ENCODE peak calls at places on chromosomes 4 and X, in four cellular contexts. H, Y, A and X are unnamed samples.

GRCh38 chrX:142214081-142214480 is 9.0 kb upstream of the MAGEC2 start:
- DNase-seq in H (no peak), Y (no peak), A (no peak), X (no peak)

GRCh38 chrX:47502591-47503222 is 19.7 kb upstream of the ZNF41 start:
- DNase-seq in H (peak), Y (no peak), A (no peak), X (no peak)

GRCh38 chrX:82237328-82237727 is 1035.4 kb downstream of the SH3BGRL start:
- DNase-seq in H (no peak), Y (no peak), A (no peak), X (peak)

GRCh38 chrX:139751053-139751452 is 43.1 kb upstream of the MCF2 start:
- DNase-seq in H (no peak), Y (no peak), A (no peak), X (peak)

GRCh38 chr4:34953145-34953799 is 1291.0 kb downstream of the ARAP2 start:
- DNase-seq in H (no peak), Y (no peak), A (peak), X (peak)

GRCh38 chr4:3389879-3390840 is 51.6 kb upstream of the HGFAC start:
- DNase-seq in H (no peak), Y (no peak), A (no peak), X (peak)

GRCh38 chr4:7539659-7540058 is 104.9 kb upstream of the PSAPL1 start:
- DNase-seq in H (no peak), Y (no peak), A (peak), X (peak)

GRCh38 chr4:159677521-159677920 is 574.6 kb downstream of the RAPGEF2 start:
- DNase-seq in H (no peak), Y (no peak), A (no peak), X (no peak)

GRCh38 chr4:182807346-182807745 is 109.8 kb downstream of the DCTD start:
- DNase-seq in H (no peak), Y (no peak), A (no peak), X (no peak)

GRCh38 chr4:72701987-72702819 is 133.2 kb upstream of the ADAMTS3 start:
- DNase-seq in H (peak), Y (peak), A (no peak), X (peak)

GRCh38 chr4:2794707-2795557 is 2.0 kb downstream of the SH3BP2 start:
- DNase-seq in H (peak), Y (no peak), A (no peak), X (no peak)

GRCh38 chrX:103513476-103514108 is 5.7 kb downstream of the RAB40A start:
- DNase-seq in H (no peak), Y (no peak), A (no peak), X (no peak)

GRCh38 chr4:15778742-15779231 is 659 bp downstream of the CD38 start:
- DNase-seq in H (no peak), Y (peak), A (peak), X (peak)

GRCh38 chrX:87517571-87518141 is at the start of gene KLHL4:
- DNase-seq in H (peak), Y (peak), A (peak), X (peak)

GRCh38 chr4:109290918-109291317 is 11.5 kb downstream of the COL25A1 start:
- DNase-seq in H (no peak), Y (no peak), A (no peak), X (no peak)

GRCh38 chr4:176708771-176709311 is 83.9 kb downstream of the VEGFC start:
- DNase-seq in H (no peak), Y (no peak), A (no peak), X (no peak)

GRCh38 chr4:102665527-102665926 is 95.2 kb downstream of the MANBA start:
- DNase-seq in H (peak), Y (no peak), A (no peak), X (no peak)

GRCh38 chr4:10083861-10084641 is 32.5 kb downstream of the WDR1 start:
- DNase-seq in H (no peak), Y (no peak), A (no peak), X (no peak)

GRCh38 chrX:23788946-23789345 is 6.0 kb downstream of the SAT1 start:
- DNase-seq in H (no peak), Y (no peak), A (no peak), X (no peak)

GRCh38 chrX:115892787-115893671 is 277.5 kb upstream of the AGTR2 start:
- DNase-seq in H (peak), Y (no peak), A (peak), X (peak)

GRCh38 chrX:1528186-1528883 is 8.7 kb downstream of the P2RY8 start:
- DNase-seq in H (no peak), Y (no peak), A (no peak), X (no peak)

GRCh38 chrX:10121787-10122186 is 35.0 kb upstream of the CLCN4 start:
- DNase-seq in H (no peak), Y (no peak), A (no peak), X (no peak)

GRCh38 chr4:47662975-47663374 is 174.9 kb downstream of the CORIN start:
- DNase-seq in H (no peak), Y (no peak), A (no peak), X (peak)

GRCh38 chr4:15451181-15451865 is 18.4 kb upstream of the CC2D2A start:
- DNase-seq in H (peak), Y (no peak), A (no peak), X (no peak)

GRCh38 chr4:124631760-124632159 is 80.8 kb downstream of the ANKRD50 start:
- DNase-seq in H (peak), Y (no peak), A (no peak), X (peak)

GRCh38 chr4:87353592-87353991 is 30.9 kb upstream of the HSD17B13 start:
- DNase-seq in H (peak), Y (peak), A (peak), X (peak)

GRCh38 chr4:70868778-70869177 is 29.1 kb upstream of the GRSF1 start:
- DNase-seq in H (no peak), Y (no peak), A (no peak), X (peak)

DNA sequence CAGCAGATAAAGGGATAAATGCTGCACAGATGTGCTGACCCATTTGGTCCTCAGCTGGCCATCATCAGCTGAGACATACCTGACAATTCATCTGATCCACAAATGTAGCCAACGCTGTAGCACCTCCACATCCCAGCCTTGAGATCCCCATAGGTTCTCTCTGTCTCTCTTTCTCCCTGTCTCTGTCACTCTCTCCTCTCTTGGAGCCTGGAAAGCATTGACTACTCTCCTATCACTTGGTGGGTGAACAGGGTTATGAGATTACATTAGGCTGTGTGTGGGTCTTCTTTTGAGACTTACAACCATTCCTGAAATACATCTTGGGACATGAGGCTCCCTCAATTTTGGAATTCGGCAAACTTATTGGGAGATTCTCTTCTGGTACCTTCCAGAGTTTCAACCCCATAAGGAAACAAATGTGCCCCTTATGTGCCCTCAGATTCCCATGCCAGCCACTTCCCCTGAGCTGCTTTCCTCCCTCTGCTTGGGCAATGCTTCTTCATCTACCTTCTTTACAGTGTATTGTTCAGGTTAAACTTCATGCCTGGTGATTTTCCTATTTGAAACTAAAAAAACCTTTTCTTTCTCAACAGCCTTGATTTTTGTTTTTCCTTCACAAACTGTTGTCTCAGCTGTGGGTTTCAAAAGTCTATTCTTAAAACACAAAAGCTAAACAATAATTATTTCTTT is 29.1 kb upstream of the FGF2 start:
- DNase-seq in H (no peak), Y (no peak), A (no peak), X (no peak)
- H3K18ac ChIP-seq in H (peak), Y (peak), A (peak), X (peak)

DNA sequence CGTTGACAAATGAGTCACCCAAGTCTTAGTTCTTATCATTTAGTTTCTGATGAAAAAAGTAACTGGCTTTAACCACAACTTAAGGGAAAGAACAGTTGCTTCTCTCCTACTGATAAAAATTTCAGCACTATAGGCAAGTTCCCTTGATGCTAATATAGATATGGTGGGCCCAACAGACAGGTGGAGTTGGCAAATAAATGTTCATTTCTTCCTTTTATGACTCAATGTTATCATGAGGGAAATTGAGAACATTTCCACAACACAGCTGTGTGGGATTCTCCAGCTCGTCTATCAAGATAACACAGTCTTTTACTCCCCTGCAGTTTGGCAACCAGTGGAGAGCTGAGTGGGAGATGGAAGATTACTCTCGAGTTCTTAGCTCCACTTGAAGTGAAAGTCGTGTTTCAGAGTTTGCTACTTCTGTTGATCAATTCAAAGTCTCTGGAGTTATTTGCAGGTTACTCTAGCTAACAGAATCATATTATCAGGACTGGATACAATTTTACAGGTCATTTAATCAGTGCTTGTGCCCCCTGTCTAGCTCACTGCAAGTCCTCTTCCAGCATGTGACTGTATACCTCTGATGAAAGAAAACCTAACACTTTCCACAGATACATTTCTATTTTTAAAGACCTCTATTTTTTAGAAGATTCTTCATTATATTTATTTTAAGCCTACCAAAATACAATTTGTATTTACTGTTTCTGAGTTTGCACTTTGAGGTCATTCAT is 270.6 kb upstream of the GK2 start:
- DNase-seq in H (peak), Y (no peak), A (no peak), X (peak)
- H3K27ac ChIP-seq in H (no peak), Y (no peak), A (no peak), X (no peak)

GRCh38 chr4:92334716-92335350 is 31.1 kb downstream of the GRID2 start:
- DNase-seq in H (no peak), Y (no peak), A (no peak), X (no peak)

GRCh38 chr4:92344216-92344615 is 40.5 kb downstream of the GRID2 start:
- DNase-seq in H (no peak), Y (no peak), A (no peak), X (no peak)

DNA sequence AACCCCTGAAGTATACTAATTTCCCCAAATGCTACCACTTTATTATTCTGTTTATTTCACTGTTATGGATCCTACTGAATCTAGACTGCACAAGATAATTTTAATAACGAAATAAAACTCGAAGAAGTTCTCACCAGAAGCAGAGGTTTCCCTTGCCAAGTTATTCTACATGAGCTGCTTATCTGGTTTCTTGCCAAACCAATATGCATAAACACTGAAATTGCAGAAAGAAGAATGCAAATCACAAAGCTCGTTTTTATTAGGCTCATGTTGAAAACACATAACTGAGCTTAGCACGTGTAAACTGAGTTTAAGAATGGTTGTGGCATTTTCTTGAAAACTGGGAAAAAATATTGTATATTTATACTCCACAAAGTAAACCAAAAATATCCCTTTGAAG is 35.9 kb downstream of the GRID2 start:
- DNase-seq in H (no peak), Y (no peak), A (no peak), X (no peak)
- H3K23ac ChIP-seq in H (no peak), Y (no peak), A (no peak), X (no peak)

DNA sequence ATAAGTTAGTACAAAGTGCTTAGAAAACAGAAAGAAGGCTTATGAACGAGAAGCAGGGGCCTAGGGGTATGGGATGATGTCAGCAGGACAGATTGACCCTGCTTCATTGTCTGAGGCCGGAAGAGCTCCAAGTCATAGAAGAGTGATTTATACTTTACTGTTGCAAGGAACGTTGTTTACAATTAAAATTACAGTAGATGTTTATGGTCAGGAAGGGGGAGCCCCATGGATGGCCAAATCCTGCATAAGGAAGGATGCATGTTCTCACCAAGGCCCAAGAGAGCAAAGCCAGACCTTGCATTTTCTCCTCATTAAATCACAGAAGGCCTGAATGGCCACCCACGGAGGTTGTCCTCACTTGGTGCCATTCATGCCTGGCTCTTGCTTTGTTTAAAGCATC is 115.3 kb downstream of the LDB2 start:
- DNase-seq in H (peak), Y (no peak), A (peak), X (peak)
- H3K18ac ChIP-seq in H (peak), Y (no peak), A (no peak), X (peak)